ENCODE peak calls at places on chromosomes 6 and 20, in seven cellular contexts. Q, Z, M, O, P, U and C are unnamed samples.

GRCh38 chr6:109183109-109183508 is 87.8 kb downstream of the CEP57L1 start:
- DNase-seq in Q (peak), Z (no peak), M (no peak), U (peak), P (no peak), O (no peak), C (peak)

GRCh38 chr6:54776891-54777290 is 69.7 kb upstream of the FAM83B start:
- DNase-seq in Q (no peak), Z (no peak), U (no peak), P (no peak), O (no peak), M (no peak), C (no peak)

GRCh38 chr6:20870493-20870892 is 336.2 kb downstream of the CDKAL1 start:
- DNase-seq in P (no peak), Q (peak), U (no peak), M (no peak), O (no peak), Z (no peak), C (no peak)

GRCh38 chr20:43477193-43477592 is 19.5 kb downstream of the SRSF6 start:
- DNase-seq in O (no peak), Q (no peak), U (no peak), Z (no peak), P (no peak), M (no peak), C (no peak)

GRCh38 chr6:155103816-155104366 is 108.8 kb downstream of the TIAM2 start:
- DNase-seq in Q (no peak), Z (no peak), U (peak), O (no peak), M (peak), P (no peak), C (no peak)

GRCh38 chr6:13709698-13710551 is 1.7 kb downstream of the RANBP9 start:
- DNase-seq in M (no peak), Z (no peak), O (peak), P (no peak), Q (peak), U (no peak), C (peak)

GRCh38 chr6:157761331-157761921 is 61.6 kb upstream of the SNX9 start:
- DNase-seq in U (no peak), Q (peak), Z (peak), M (no peak), P (no peak), O (no peak), C (no peak)

GRCh38 chr20:43949741-43950618 is 35.3 kb downstream of the TOX2 start:
- DNase-seq in Z (peak), Q (no peak), P (no peak), M (peak), O (no peak), U (no peak), C (no peak)

GRCh38 chr6:119179842-119180241 is 101.4 kb upstream of the FAM184A start:
- DNase-seq in U (no peak), Q (no peak), O (peak), Z (no peak), P (no peak), M (no peak), C (no peak)

GRCh38 chr6:169804427-169804826 is 53.0 kb downstream of the ERMARD start:
- DNase-seq in Q (no peak), U (no peak), Z (no peak), M (no peak), P (no peak), O (no peak), C (no peak)